ENCODE peak calls at places on chromosomes 12 and 14, in six cellular contexts. One of them, this sample, is unnamed.

GRCh38 chr12:111753144-111753881 is 13.4 kb upstream of the ALDH2 start:
- DNase-seq in HCT116: peak; percentile 2
- DNase-seq in HepG2: peak; percentile 53
- DNase-seq in H1: peak; percentile 80
- DNase-seq in GM12878: no peak
- DNase-seq in K562: peak; percentile 84
- DNase-seq in this sample: peak; percentile 56

GRCh38 chr14:84254205-84254788 is 1275.6 kb upstream of the FLRT2 start:
- DNase-seq in HCT116: no peak
- DNase-seq in HepG2: no peak
- DNase-seq in H1: no peak
- DNase-seq in GM12878: no peak
- DNase-seq in K562: no peak
- DNase-seq in this sample: peak; percentile 22

GRCh38 chr14:92425101-92425500 is 88.5 kb upstream of the RIN3 start:
- DNase-seq in HCT116: peak; percentile 28
- DNase-seq in HepG2: peak; percentile 9
- DNase-seq in H1: no peak
- DNase-seq in GM12878: no peak
- DNase-seq in K562: no peak
- DNase-seq in this sample: no peak

GRCh38 chr14:102323102-102323501 is 3.6 kb downstream of the ZNF839 start:
- DNase-seq in HCT116: peak; percentile 59
- DNase-seq in HepG2: peak; percentile 71
- DNase-seq in H1: no peak
- DNase-seq in GM12878: no peak
- DNase-seq in K562: no peak
- DNase-seq in this sample: no peak

GRCh38 chr14:21382886-21383847 is 652 bp downstream of the SUPT16H start:
- DNase-seq in HCT116: no peak
- DNase-seq in HepG2: peak; percentile 43
- DNase-seq in H1: no peak
- DNase-seq in GM12878: no peak
- DNase-seq in K562: peak; percentile 49
- DNase-seq in this sample: no peak

GRCh38 chr14:41607119-41607785 is 576 bp downstream of the LRFN5 start:
- DNase-seq in HCT116: no peak
- DNase-seq in HepG2: no peak
- DNase-seq in H1: peak; percentile 54
- DNase-seq in GM12878: no peak
- DNase-seq in K562: no peak
- DNase-seq in this sample: no peak

GRCh38 chr14:94054936-94055335 is 26.1 kb downstream of the DDX24 start:
- DNase-seq in HCT116: no peak
- DNase-seq in HepG2: no peak
- DNase-seq in H1: no peak
- DNase-seq in GM12878: no peak
- DNase-seq in K562: no peak
- DNase-seq in this sample: no peak

GRCh38 chr12:12449533-12450025 is 92.7 kb downstream of the BORCS5 start:
- DNase-seq in HCT116: no peak
- DNase-seq in HepG2: peak; percentile 98
- DNase-seq in H1: no peak
- DNase-seq in GM12878: no peak
- DNase-seq in K562: no peak
- DNase-seq in this sample: no peak

GRCh38 chr14:94025720-94026119 is 420 bp upstream of the OTUB2 start:
- DNase-seq in HCT116: no peak
- DNase-seq in HepG2: no peak
- DNase-seq in H1: no peak
- DNase-seq in GM12878: no peak
- DNase-seq in K562: no peak
- DNase-seq in this sample: no peak

GRCh38 chr12:1760566-1761382 is 59.6 kb upstream of the LRTM2 start:
- DNase-seq in HCT116: peak; percentile 68
- DNase-seq in HepG2: peak; percentile 95
- DNase-seq in H1: no peak
- DNase-seq in GM12878: no peak
- DNase-seq in K562: no peak
- DNase-seq in this sample: no peak

GRCh38 chr12:23704992-23705943 is 244.2 kb downstream of the SOX5 start:
- DNase-seq in HCT116: no peak
- DNase-seq in HepG2: no peak
- DNase-seq in H1: no peak
- DNase-seq in GM12878: no peak
- DNase-seq in K562: no peak
- DNase-seq in this sample: peak; percentile 78

GRCh38 chr14:56587701-56588100 is 8.1 kb downstream of the TMEM260 start:
- DNase-seq in HCT116: no peak
- DNase-seq in HepG2: no peak
- DNase-seq in H1: no peak
- DNase-seq in GM12878: no peak
- DNase-seq in K562: no peak
- DNase-seq in this sample: no peak
- TF ChIP-seq ZNF274 in HCT116: no peak
- TF ChIP-seq ZNF274 in HepG2: no peak
- TF ChIP-seq ZNF274 in H1: no peak
- TF ChIP-seq ZNF274 in GM12878: no peak
- TF ChIP-seq ZNF274 in K562: no peak
- TF ChIP-seq ZNF274 in this sample: no peak

DNA sequence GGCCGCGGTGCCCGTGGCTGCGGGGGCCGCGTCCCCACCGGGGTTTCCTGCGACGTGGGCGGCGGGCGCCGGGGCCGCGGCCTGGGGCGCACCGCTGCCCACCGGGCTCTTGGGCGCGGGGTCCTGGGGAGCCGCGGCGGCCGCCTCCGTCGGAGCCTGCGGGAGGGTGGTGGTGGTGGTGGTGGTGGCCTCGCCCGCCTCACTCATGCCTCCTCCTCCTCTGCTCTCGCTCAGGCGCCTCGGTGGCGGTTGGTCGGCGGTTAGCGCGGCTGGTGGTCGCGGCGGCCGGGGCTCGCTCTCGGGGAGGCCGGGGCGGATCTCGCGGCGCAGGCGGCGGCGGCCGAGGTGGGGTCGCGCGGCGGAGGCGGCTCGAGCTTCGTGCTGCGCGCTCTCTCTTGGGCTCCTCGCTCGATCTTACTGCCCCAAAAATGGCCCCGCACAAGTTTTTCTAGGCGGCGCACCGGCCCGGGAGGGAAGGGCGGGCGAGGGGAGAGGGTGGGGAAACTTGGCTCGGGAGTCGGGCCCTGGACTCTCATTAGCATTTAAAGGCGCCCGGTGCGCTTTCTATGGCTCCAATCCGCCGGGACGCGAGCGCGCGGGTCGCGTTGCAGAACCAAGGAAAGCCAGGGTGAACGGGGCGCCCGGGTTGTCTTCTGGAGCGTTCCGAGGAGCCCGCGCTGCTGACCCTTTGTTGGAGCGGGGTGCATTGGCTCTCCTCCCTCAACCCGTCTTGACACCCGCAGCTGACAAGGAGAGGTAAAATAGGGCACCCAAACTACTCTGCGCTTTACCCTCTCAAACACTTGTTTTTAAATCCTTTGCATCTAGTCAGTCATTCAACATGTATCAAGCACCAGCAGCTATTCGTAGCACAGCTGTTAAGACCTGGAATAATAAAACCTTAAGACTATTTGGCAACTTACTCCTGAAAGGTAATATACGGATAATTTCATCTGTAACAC is at the start of gene YBX3:
- DNase-seq in HCT116: peak; percentile 66
- DNase-seq in HepG2: peak; percentile 69
- DNase-seq in H1: peak; percentile 84
- DNase-seq in GM12878: no peak
- DNase-seq in K562: peak; percentile 43
- DNase-seq in this sample: peak; percentile 87
- TF ChIP-seq ZNF274 in HCT116: no peak
- TF ChIP-seq ZNF274 in HepG2: no peak
- TF ChIP-seq ZNF274 in H1: no peak
- TF ChIP-seq ZNF274 in GM12878: no peak
- TF ChIP-seq ZNF274 in K562: no peak
- TF ChIP-seq ZNF274 in this sample: no peak

DNA sequence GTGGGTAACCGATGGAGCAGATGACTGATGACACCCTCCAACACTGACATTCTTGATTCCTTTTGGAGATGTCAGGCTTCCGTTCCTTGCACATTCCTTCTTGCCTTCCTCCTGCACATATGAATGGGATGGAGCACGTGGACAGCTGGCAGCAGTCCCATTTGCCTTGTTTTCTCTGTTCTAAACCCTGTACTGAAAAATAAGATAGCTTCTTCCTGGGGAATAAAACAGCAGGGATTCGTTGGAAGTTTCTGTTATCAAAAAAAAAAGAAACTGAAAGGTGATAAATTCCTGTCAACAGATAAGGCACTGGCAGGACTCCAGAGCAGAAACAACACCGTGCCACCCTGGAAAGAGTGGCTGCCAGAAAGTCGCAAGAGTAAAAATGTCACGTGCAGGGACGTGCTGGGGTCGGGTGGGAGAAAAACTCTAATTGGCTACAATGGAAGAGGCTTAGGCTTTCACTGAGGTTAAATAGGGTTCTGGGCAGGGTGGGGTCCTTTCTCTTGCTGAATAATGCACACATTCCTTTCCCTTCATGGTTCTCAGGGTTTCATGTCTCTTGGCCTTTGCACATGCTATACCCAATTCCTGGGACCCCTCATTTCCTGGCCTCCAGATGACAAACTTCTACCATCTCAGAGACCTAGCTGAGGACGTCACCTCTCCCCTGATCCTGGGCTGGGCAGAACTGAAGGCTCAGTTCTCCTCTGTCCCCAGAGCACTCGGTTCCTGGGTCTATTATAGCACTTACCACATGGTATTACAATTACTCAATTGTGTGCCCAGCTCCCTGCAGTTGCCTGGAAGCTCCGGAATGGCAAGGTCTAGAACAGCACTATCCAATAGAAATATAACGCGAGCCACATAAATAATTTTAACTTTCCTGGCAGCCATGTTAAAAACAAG is 7.0 kb upstream of the NUAK1 start:
- DNase-seq in HCT116: no peak
- DNase-seq in HepG2: no peak
- DNase-seq in H1: no peak
- DNase-seq in GM12878: no peak
- DNase-seq in K562: no peak
- DNase-seq in this sample: no peak
- TF ChIP-seq ZNF274 in HCT116: no peak
- TF ChIP-seq ZNF274 in HepG2: no peak
- TF ChIP-seq ZNF274 in H1: no peak
- TF ChIP-seq ZNF274 in GM12878: no peak
- TF ChIP-seq ZNF274 in K562: no peak
- TF ChIP-seq ZNF274 in this sample: no peak

GRCh38 chr14:34453226-34453625 is 8.8 kb downstream of the SPTSSA start:
- DNase-seq in HCT116: no peak
- DNase-seq in HepG2: no peak
- DNase-seq in H1: no peak
- DNase-seq in GM12878: no peak
- DNase-seq in K562: no peak
- DNase-seq in this sample: no peak
- TF ChIP-seq ZNF274 in HCT116: no peak
- TF ChIP-seq ZNF274 in HepG2: no peak
- TF ChIP-seq ZNF274 in H1: no peak
- TF ChIP-seq ZNF274 in GM12878: no peak
- TF ChIP-seq ZNF274 in K562: no peak
- TF ChIP-seq ZNF274 in this sample: no peak

DNA sequence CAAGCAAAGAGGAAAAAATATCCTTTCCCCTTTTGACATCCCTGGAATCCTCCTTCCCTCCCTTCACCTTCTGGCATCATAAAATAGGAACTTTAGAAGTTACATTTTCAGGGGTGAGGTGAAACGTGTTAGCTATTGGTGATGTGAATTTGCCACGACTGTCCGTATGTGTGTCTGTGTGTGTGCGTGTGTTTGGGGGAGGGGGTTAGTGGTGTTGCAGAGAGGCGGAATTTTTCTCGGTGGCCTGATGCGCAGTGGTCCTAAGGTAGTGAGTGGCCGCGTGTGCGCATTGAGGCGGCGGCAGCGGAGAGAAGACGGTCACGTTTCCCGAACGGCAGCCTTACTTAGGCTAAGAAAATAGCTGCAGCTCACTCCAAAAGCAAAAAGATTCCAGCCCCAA is 4.5 kb downstream of the FLRT2 start:
- DNase-seq in HCT116: no peak
- DNase-seq in HepG2: no peak
- DNase-seq in H1: no peak
- DNase-seq in GM12878: no peak
- DNase-seq in K562: no peak
- DNase-seq in this sample: no peak
- TF ChIP-seq ZNF274 in HCT116: no peak
- TF ChIP-seq ZNF274 in HepG2: no peak
- TF ChIP-seq ZNF274 in H1: no peak
- TF ChIP-seq ZNF274 in GM12878: no peak
- TF ChIP-seq ZNF274 in K562: no peak
- TF ChIP-seq ZNF274 in this sample: no peak

DNA sequence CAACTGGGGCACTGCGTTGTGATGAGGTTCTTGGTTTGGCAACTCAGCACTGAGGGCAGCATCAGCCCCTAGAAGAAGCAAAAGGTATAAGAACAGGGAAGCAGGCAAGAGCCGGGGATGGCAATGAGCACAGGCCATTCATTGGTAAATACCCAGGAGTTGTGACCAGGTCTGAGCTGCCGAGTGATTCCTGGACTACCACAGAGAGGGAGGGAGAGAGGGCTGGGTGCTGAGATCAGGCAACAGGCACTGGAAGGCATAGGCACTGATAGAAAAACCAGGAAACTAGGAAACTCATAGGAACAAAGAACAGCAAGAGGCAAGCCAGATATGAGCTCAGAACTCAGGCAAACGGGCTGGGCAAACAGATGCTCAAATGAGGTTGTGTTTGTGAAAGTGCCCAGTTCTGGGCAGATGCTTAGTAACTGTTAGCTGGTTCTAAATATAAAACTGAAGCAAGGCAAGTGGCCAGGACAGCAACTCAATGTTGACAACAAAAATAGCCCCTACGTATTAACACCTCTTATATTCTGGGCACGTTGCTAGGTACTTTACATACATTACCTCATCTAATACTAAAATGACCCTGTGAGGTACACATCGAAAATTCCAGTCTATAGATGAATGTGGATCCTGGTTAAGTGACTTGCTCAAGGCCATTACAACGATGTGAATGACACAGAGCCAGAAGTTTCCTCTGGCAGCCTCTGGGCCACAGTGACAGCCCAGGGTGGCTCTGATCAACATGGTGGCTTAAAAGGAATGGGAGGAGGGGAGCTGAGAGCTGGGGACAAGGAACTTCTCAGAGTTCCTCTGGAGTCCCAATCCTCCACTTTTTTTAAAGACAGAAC is 121.1 kb downstream of the PRMT8 start:
- DNase-seq in HCT116: no peak
- DNase-seq in HepG2: no peak
- DNase-seq in H1: no peak
- DNase-seq in GM12878: no peak
- DNase-seq in K562: no peak
- DNase-seq in this sample: no peak
- TF ChIP-seq ZNF274 in HCT116: no peak
- TF ChIP-seq ZNF274 in HepG2: no peak
- TF ChIP-seq ZNF274 in H1: no peak
- TF ChIP-seq ZNF274 in GM12878: no peak
- TF ChIP-seq ZNF274 in K562: no peak
- TF ChIP-seq ZNF274 in this sample: no peak